ENCODE peak calls at places on chromosomes 1 and 21, in eight cellular contexts. R, U, H, M, B, E, A and O are unnamed samples.

GRCh38 chr1:165329104-165329503 is 27.4 kb downstream of the LMX1A start:
- DNase-seq in B (no peak), M (no peak), U (no peak), E (no peak), R (no peak), A (no peak), H (no peak), O (no peak)

GRCh38 chr1:6171546-6172124 is 8.5 kb downstream of the CHD5 start:
- DNase-seq in A (no peak), M (no peak), B (no peak), E (no peak), U (no peak), H (no peak), R (no peak), O (no peak)

GRCh38 chr1:190303501-190303900 is 174.2 kb downstream of the BRINP3 start:
- DNase-seq in M (no peak), A (no peak), E (no peak), B (no peak), R (no peak), U (no peak), H (no peak), O (no peak)

GRCh38 chr1:212858461-212859265 is 588 bp downstream of the FLVCR1 start:
- DNase-seq in U (peak), E (peak), H (peak), A (peak), M (no peak), B (no peak), R (peak), O (peak)

GRCh38 chr1:2314297-2314802 is 77.0 kb downstream of the MORN1 start:
- DNase-seq in H (no peak), U (no peak), M (peak), B (no peak), A (peak), R (peak), E (peak), O (peak)

GRCh38 chr1:31181515-31182343 is 58.0 kb downstream of the NKAIN1 start:
- DNase-seq in E (peak), B (no peak), A (peak), U (peak), M (peak), R (peak), H (peak), O (peak)

GRCh38 chr1:91745649-91746383 is 140.1 kb downstream of the TGFBR3 start:
- DNase-seq in M (no peak), B (no peak), R (no peak), A (no peak), H (no peak), U (no peak), E (no peak), O (no peak)

GRCh38 chr1:89820423-89821321 is at the start of gene LRRC8D:
- DNase-seq in H (peak), E (peak), B (no peak), M (peak), A (peak), R (peak), U (peak), O (peak)

GRCh38 chr1:158952416-158952815 is 21.1 kb downstream of the PYHIN1 start:
- DNase-seq in E (no peak), B (no peak), R (no peak), M (no peak), H (no peak), A (no peak), U (no peak), O (no peak)

GRCh38 chr1:155069551-155070391 is 6.2 kb downstream of the EFNA4 start:
- DNase-seq in H (no peak), R (no peak), M (no peak), U (no peak), B (no peak), E (no peak), A (no peak), O (no peak)

GRCh38 chr1:86247553-86248279 is 91.1 kb upstream of the COL24A1 start:
- DNase-seq in U (no peak), H (no peak), A (peak), B (no peak), R (no peak), E (no peak), M (no peak), O (no peak)

GRCh38 chr21:41948901-41949300 is 4.9 kb downstream of the C2CD2 start:
- DNase-seq in E (no peak), M (no peak), U (no peak), R (no peak), B (no peak), A (no peak), H (no peak), O (peak)

GRCh38 chr1:26743426-26744059 is 44.2 kb upstream of the PIGV start:
- DNase-seq in B (no peak), U (no peak), H (no peak), A (no peak), E (no peak), R (no peak), M (no peak), O (no peak)

GRCh38 chr1:52159033-52159789 is 17.3 kb downstream of the ZFYVE9 start:
- DNase-seq in H (no peak), E (no peak), U (no peak), A (peak), R (no peak), M (no peak), B (no peak), O (no peak)

GRCh38 chr1:156582388-156583022 is 3.0 kb downstream of the TTC24 start:
- DNase-seq in E (no peak), A (no peak), R (no peak), B (no peak), U (no peak), H (no peak), M (no peak), O (no peak)

GRCh38 chr1:24027838-24028468 is 47.8 kb upstream of the SRSF10 start:
- DNase-seq in E (no peak), M (no peak), B (no peak), A (peak), U (no peak), R (no peak), H (no peak), O (no peak)

GRCh38 chr1:147849097-147849873 is 53.3 kb upstream of the GJA8 start:
- DNase-seq in E (no peak), H (no peak), B (no peak), M (no peak), R (peak), A (peak), U (no peak), O (no peak)

GRCh38 chr1:42290130-42290529 is 44.9 kb downstream of the FOXJ3 start:
- DNase-seq in M (no peak), A (peak), R (no peak), H (no peak), B (no peak), E (no peak), U (no peak), O (no peak)

GRCh38 chr21:27513016-27513415 is 546.1 kb upstream of the ADAMTS5 start:
- DNase-seq in A (peak), R (no peak), M (no peak), B (no peak), H (no peak), U (no peak), E (no peak), O (no peak)

GRCh38 chr1:31007462-31007991 is 58.0 kb downstream of the PUM1 start:
- DNase-seq in A (peak), H (no peak), E (no peak), U (no peak), M (no peak), R (no peak), B (no peak), O (no peak)

GRCh38 chr1:48526045-48526714 is 54.2 kb upstream of the SPATA6 start:
- DNase-seq in U (no peak), H (no peak), B (no peak), A (no peak), R (no peak), M (no peak), E (no peak), O (no peak)

GRCh38 chr1:23224721-23225648 is 7.7 kb upstream of the HTR1D start:
- DNase-seq in A (peak), H (no peak), E (no peak), M (no peak), U (peak), B (no peak), R (no peak), O (no peak)